ENCODE peak calls at places on chromosomes 5 and 9, in seven cellular contexts. One of them, this sample, is unnamed.

GRCh38 chr9:91647371-91647770 is 223.7 kb upstream of the NFIL3 start:
- DNase-seq in HepG2: no peak
- DNase-seq in HCT116: no peak
- DNase-seq in GM12878: no peak
- DNase-seq in A549: no peak
- DNase-seq in H1: no peak
- DNase-seq in K562: no peak
- DNase-seq in this sample: no peak

GRCh38 chr5:9853309-9853708 is 223.2 kb upstream of the TAS2R1 start:
- DNase-seq in A549: no peak
- DNase-seq in GM12878: no peak
- DNase-seq in H1: no peak
- DNase-seq in HCT116: no peak
- DNase-seq in K562: no peak
- DNase-seq in HepG2: no peak
- DNase-seq in this sample: no peak

GRCh38 chr5:132500244-132500930 is 9.8 kb upstream of the IRF1 start:
- DNase-seq in HepG2: no peak
- DNase-seq in HCT116: no peak
- DNase-seq in H1: no peak
- DNase-seq in K562: no peak
- DNase-seq in GM12878: no peak
- DNase-seq in A549: no peak
- DNase-seq in this sample: no peak

GRCh38 chr5:110177729-110178128 is 488.0 kb downstream of the MAN2A1 start:
- DNase-seq in K562: no peak
- DNase-seq in GM12878: no peak
- DNase-seq in HepG2: no peak
- DNase-seq in A549: no peak
- DNase-seq in H1: no peak
- DNase-seq in HCT116: no peak
- DNase-seq in this sample: no peak

GRCh38 chr9:122383992-122384461 is 13.2 kb downstream of the PTGS1 start:
- DNase-seq in HepG2: no peak
- DNase-seq in K562: no peak
- DNase-seq in HCT116: no peak
- DNase-seq in A549: no peak
- DNase-seq in H1: no peak
- DNase-seq in GM12878: no peak
- DNase-seq in this sample: peak

GRCh38 chr5:87081511-87082372 is 185.9 kb upstream of the RASA1 start:
- DNase-seq in A549: no peak
- DNase-seq in GM12878: peak
- DNase-seq in HCT116: no peak
- DNase-seq in H1: no peak
- DNase-seq in HepG2: no peak
- DNase-seq in K562: peak
- DNase-seq in this sample: no peak

GRCh38 chr5:137616046-137616445 is 116.9 kb upstream of the SPOCK1 start:
- DNase-seq in K562: no peak
- DNase-seq in H1: no peak
- DNase-seq in A549: no peak
- DNase-seq in GM12878: no peak
- DNase-seq in HCT116: no peak
- DNase-seq in HepG2: no peak
- DNase-seq in this sample: no peak

GRCh38 chr5:113804264-113804663 is 290.8 kb downstream of the YTHDC2 start:
- DNase-seq in H1: no peak
- DNase-seq in HCT116: no peak
- DNase-seq in A549: no peak
- DNase-seq in K562: no peak
- DNase-seq in HepG2: no peak
- DNase-seq in GM12878: no peak
- DNase-seq in this sample: peak

GRCh38 chr5:77155179-77155839 is 55.2 kb upstream of the PDE8B start:
- DNase-seq in H1: no peak
- DNase-seq in K562: no peak
- DNase-seq in HepG2: no peak
- DNase-seq in GM12878: no peak
- DNase-seq in HCT116: no peak
- DNase-seq in A549: no peak
- DNase-seq in this sample: no peak

GRCh38 chr9:78295731-78296130 is 1.2 kb upstream of the PSAT1 start:
- DNase-seq in H1: no peak
- DNase-seq in HCT116: no peak
- DNase-seq in HepG2: peak
- DNase-seq in K562: no peak
- DNase-seq in A549: no peak
- DNase-seq in GM12878: no peak
- DNase-seq in this sample: no peak

GRCh38 chr5:50325237-50325832 is 115.8 kb downstream of the EMB start:
- DNase-seq in K562: peak
- DNase-seq in HepG2: no peak
- DNase-seq in GM12878: no peak
- DNase-seq in H1: no peak
- DNase-seq in A549: no peak
- DNase-seq in HCT116: peak
- DNase-seq in this sample: peak

GRCh38 chr9:3528466-3528865 is 2.7 kb upstream of the RFX3 start:
- DNase-seq in K562: peak
- DNase-seq in A549: no peak
- DNase-seq in GM12878: peak
- DNase-seq in H1: no peak
- DNase-seq in HCT116: no peak
- DNase-seq in HepG2: no peak
- DNase-seq in this sample: no peak

GRCh38 chr5:172502969-172503368 is 48.6 kb upstream of the SH3PXD2B start:
- DNase-seq in H1: no peak
- DNase-seq in GM12878: no peak
- DNase-seq in HepG2: peak
- DNase-seq in HCT116: no peak
- DNase-seq in A549: peak
- DNase-seq in K562: peak
- DNase-seq in this sample: no peak

GRCh38 chr9:105449081-105449480 is 1.2 kb downstream of the FSD1L start:
- DNase-seq in K562: no peak
- DNase-seq in HCT116: no peak
- DNase-seq in H1: no peak
- DNase-seq in GM12878: no peak
- DNase-seq in A549: no peak
- DNase-seq in HepG2: no peak
- DNase-seq in this sample: peak

GRCh38 chr9:126694206-126695081 is 80.7 kb downstream of the LMX1B start:
- DNase-seq in H1: no peak
- DNase-seq in HepG2: no peak
- DNase-seq in GM12878: no peak
- DNase-seq in A549: no peak
- DNase-seq in HCT116: no peak
- DNase-seq in K562: no peak
- DNase-seq in this sample: no peak

GRCh38 chr9:36149197-36149596 is 12.7 kb downstream of the GLIPR2 start:
- DNase-seq in H1: no peak
- DNase-seq in A549: no peak
- DNase-seq in HepG2: no peak
- DNase-seq in HCT116: no peak
- DNase-seq in K562: no peak
- DNase-seq in GM12878: no peak
- DNase-seq in this sample: peak

GRCh38 chr9:99019523-99020331 is 76.0 kb downstream of the COL15A1 start:
- DNase-seq in H1: no peak
- DNase-seq in HCT116: no peak
- DNase-seq in K562: no peak
- DNase-seq in A549: peak
- DNase-seq in HepG2: no peak
- DNase-seq in GM12878: no peak
- DNase-seq in this sample: peak

GRCh38 chr9:121686930-121687541 is 35.6 kb downstream of the DAB2IP start:
- DNase-seq in HepG2: peak
- DNase-seq in K562: peak
- DNase-seq in A549: peak
- DNase-seq in GM12878: peak
- DNase-seq in HCT116: peak
- DNase-seq in H1: no peak
- DNase-seq in this sample: peak

GRCh38 chr5:92559743-92560142 is 1021.3 kb downstream of the NR2F1-AS1 start:
- DNase-seq in HepG2: no peak
- DNase-seq in K562: no peak
- DNase-seq in H1: no peak
- DNase-seq in A549: no peak
- DNase-seq in HCT116: peak
- DNase-seq in GM12878: no peak
- DNase-seq in this sample: peak

GRCh38 chr9:81410201-81410600 is 279.1 kb downstream of the TLE1 start:
- DNase-seq in K562: no peak
- DNase-seq in HepG2: no peak
- DNase-seq in A549: peak
- DNase-seq in HCT116: peak
- DNase-seq in GM12878: no peak
- DNase-seq in H1: no peak
- DNase-seq in this sample: peak

GRCh38 chr5:81749562-81750307 is 1.2 kb downstream of the SSBP2 start:
- DNase-seq in HCT116: no peak
- DNase-seq in GM12878: peak
- DNase-seq in A549: peak
- DNase-seq in H1: no peak
- DNase-seq in HepG2: no peak
- DNase-seq in K562: peak
- DNase-seq in this sample: peak

GRCh38 chr5:132496631-132497487 is 6.3 kb upstream of the IRF1 start:
- DNase-seq in HepG2: peak
- DNase-seq in HCT116: no peak
- DNase-seq in K562: peak
- DNase-seq in H1: no peak
- DNase-seq in GM12878: no peak
- DNase-seq in A549: peak
- DNase-seq in this sample: peak

GRCh38 chr5:16057277-16057676 is 122.3 kb downstream of the MARCHF11 start:
- DNase-seq in HCT116: no peak
- DNase-seq in H1: no peak
- DNase-seq in HepG2: no peak
- DNase-seq in A549: no peak
- DNase-seq in K562: no peak
- DNase-seq in GM12878: no peak
- DNase-seq in this sample: no peak

GRCh38 chr5:158832736-158833135 is 267.0 kb downstream of the EBF1 start:
- DNase-seq in A549: no peak
- DNase-seq in K562: no peak
- DNase-seq in HepG2: no peak
- DNase-seq in H1: no peak
- DNase-seq in GM12878: no peak
- DNase-seq in HCT116: no peak
- DNase-seq in this sample: no peak
- H3K4me3 ChIP-seq in A549: no peak
- H3K4me3 ChIP-seq in K562: no peak
- H3K4me3 ChIP-seq in HepG2: no peak
- H3K4me3 ChIP-seq in H1: no peak
- H3K4me3 ChIP-seq in GM12878: no peak
- H3K4me3 ChIP-seq in HCT116: no peak
- H3K4me3 ChIP-seq in this sample: no peak

GRCh38 chr9:111917201-111917600 is 20.6 kb downstream of the UGCG start:
- DNase-seq in HCT116: no peak
- DNase-seq in HepG2: peak
- DNase-seq in GM12878: no peak
- DNase-seq in K562: no peak
- DNase-seq in A549: no peak
- DNase-seq in H1: no peak
- DNase-seq in this sample: no peak
- H3K4me2 ChIP-seq in HCT116: no peak
- H3K4me2 ChIP-seq in HepG2: no peak
- H3K4me2 ChIP-seq in GM12878: peak
- H3K4me2 ChIP-seq in K562: no peak
- H3K4me2 ChIP-seq in A549: peak
- H3K4me2 ChIP-seq in H1: no peak
- H3K4me2 ChIP-seq in this sample: peak

GRCh38 chr9:65420771-65421170 is 135.8 kb upstream of the FOXD4L5 start:
- DNase-seq in H1: no peak
- DNase-seq in HCT116: no peak
- DNase-seq in A549: no peak
- DNase-seq in K562: no peak
- DNase-seq in GM12878: no peak
- DNase-seq in HepG2: no peak
- DNase-seq in this sample: no peak
- TF ChIP-seq CEBPB in H1: no peak
- TF ChIP-seq CEBPB in HCT116: no peak
- TF ChIP-seq CEBPB in A549: no peak
- TF ChIP-seq CEBPB in K562: no peak
- TF ChIP-seq CEBPB in GM12878: no peak
- TF ChIP-seq CEBPB in HepG2: no peak
- TF ChIP-seq CEBPB in this sample: no peak

GRCh38 chr9:134455010-134455409 is 128.8 kb downstream of the RXRA start:
- DNase-seq in A549: no peak
- DNase-seq in K562: no peak
- DNase-seq in HCT116: no peak
- DNase-seq in GM12878: no peak
- DNase-seq in HepG2: no peak
- DNase-seq in H1: no peak
- DNase-seq in this sample: no peak

GRCh38 chr9:134456740-134457315 is 130.6 kb downstream of the RXRA start:
- DNase-seq in K562: no peak
- DNase-seq in GM12878: no peak
- DNase-seq in HepG2: no peak
- DNase-seq in HCT116: no peak
- DNase-seq in H1: no peak
- DNase-seq in A549: no peak
- DNase-seq in this sample: no peak

GRCh38 chr9:134457321-134457923 is 131.2 kb downstream of the RXRA start:
- DNase-seq in HCT116: no peak
- DNase-seq in K562: no peak
- DNase-seq in A549: no peak
- DNase-seq in GM12878: no peak
- DNase-seq in HepG2: no peak
- DNase-seq in H1: no peak
- DNase-seq in this sample: no peak

GRCh38 chr9:134455537-134455936 is 129.3 kb downstream of the RXRA start:
- DNase-seq in K562: no peak
- DNase-seq in H1: no peak
- DNase-seq in A549: no peak
- DNase-seq in HepG2: no peak
- DNase-seq in HCT116: no peak
- DNase-seq in GM12878: no peak
- DNase-seq in this sample: no peak

DNA sequence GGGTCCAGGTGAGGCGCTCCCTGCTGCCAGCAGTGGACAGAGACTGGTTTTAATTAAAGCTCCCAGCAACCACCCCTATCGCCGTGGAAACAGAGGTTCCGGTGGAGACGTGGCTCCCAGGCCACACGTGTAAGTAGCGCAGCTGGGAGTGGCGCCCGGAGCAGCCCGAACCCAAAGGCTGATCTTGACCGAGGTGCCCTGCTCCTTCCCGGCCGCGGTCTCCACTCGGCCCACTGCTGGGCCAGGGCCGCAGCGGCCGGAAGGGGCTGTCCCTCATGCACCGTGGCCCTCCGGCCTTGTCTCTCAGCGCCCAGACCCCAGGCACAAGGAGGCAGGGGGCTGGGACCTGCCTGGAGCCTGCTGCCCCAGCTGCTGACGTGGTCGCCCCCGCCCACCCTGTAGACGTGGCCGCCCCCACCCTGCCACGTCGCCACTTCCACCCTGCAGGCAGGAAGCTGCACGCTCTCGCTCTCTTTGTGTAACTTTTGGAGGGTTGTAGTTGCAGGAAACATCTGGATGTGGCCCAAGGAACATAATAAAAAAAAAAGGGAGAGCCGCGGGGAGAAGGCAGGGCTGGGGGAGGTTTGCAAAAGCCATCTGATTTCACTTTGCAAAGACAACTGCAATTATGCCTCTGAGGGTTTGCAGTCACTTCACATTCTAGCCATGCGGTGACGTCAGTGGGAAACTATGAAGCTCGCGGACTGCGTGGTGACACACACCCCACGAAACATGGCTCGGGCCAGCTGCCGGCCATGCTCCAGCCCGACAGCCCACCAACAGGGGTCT is 129.9 kb downstream of the RXRA start:
- DNase-seq in HepG2: no peak
- DNase-seq in HCT116: peak
- DNase-seq in A549: peak
- DNase-seq in H1: no peak
- DNase-seq in K562: no peak
- DNase-seq in GM12878: no peak
- DNase-seq in this sample: peak
- H3K4me3 ChIP-seq in HepG2: no peak
- H3K4me3 ChIP-seq in HCT116: no peak
- H3K4me3 ChIP-seq in A549: no peak
- H3K4me3 ChIP-seq in H1: no peak
- H3K4me3 ChIP-seq in K562: no peak
- H3K4me3 ChIP-seq in GM12878: no peak
- H3K4me3 ChIP-seq in this sample: no peak